ENCODE peak calls at places on chromosomes 12 and 14, in six cellular contexts. One of them, this sample, is unnamed.

GRCh38 chr14:67766035-67766680 is 50.2 kb downstream of the ZFYVE26 start:
- DNase-seq in NAMALWA: peak
- DNase-seq in body of pancreas: peak
- DNase-seq in fibroblast of the aortic adventitia: no peak
- DNase-seq in DMS153: no peak
- DNase-seq in EL: no peak
- DNase-seq in this sample: no peak

GRCh38 chr14:106605548-106606448 is 1079.4 kb downstream of the TMEM121 start:
- DNase-seq in NAMALWA: peak
- DNase-seq in body of pancreas: peak
- DNase-seq in fibroblast of the aortic adventitia: no peak
- DNase-seq in DMS153: peak
- DNase-seq in EL: no peak
- DNase-seq in this sample: no peak

GRCh38 chr14:26845106-26845818 is 247.4 kb upstream of the NOVA1 start:
- DNase-seq in NAMALWA: no peak
- DNase-seq in body of pancreas: no peak
- DNase-seq in fibroblast of the aortic adventitia: no peak
- DNase-seq in DMS153: no peak
- DNase-seq in EL: no peak
- DNase-seq in this sample: no peak

GRCh38 chr12:3069714-3070113 is 7.5 kb upstream of the TSPAN9 start:
- DNase-seq in NAMALWA: no peak
- DNase-seq in body of pancreas: no peak
- DNase-seq in fibroblast of the aortic adventitia: no peak
- DNase-seq in DMS153: no peak
- DNase-seq in EL: no peak
- DNase-seq in this sample: no peak

GRCh38 chr12:119911147-119911546 is 34.0 kb upstream of the CIT start:
- DNase-seq in NAMALWA: no peak
- DNase-seq in body of pancreas: no peak
- DNase-seq in fibroblast of the aortic adventitia: peak
- DNase-seq in DMS153: no peak
- DNase-seq in EL: peak
- DNase-seq in this sample: peak

GRCh38 chr14:67413806-67414769 is 2.1 kb upstream of the PLEK2 start:
- DNase-seq in NAMALWA: no peak
- DNase-seq in body of pancreas: no peak
- DNase-seq in fibroblast of the aortic adventitia: peak
- DNase-seq in DMS153: no peak
- DNase-seq in EL: peak
- DNase-seq in this sample: peak

GRCh38 chr12:58583541-58583940 is 336.8 kb downstream of the LRIG3 start:
- DNase-seq in NAMALWA: no peak
- DNase-seq in body of pancreas: no peak
- DNase-seq in fibroblast of the aortic adventitia: peak
- DNase-seq in DMS153: no peak
- DNase-seq in EL: no peak
- DNase-seq in this sample: peak

GRCh38 chr14:20631023-20631820 is 10.3 kb downstream of the OR6S1 start:
- DNase-seq in NAMALWA: peak
- DNase-seq in body of pancreas: peak
- DNase-seq in fibroblast of the aortic adventitia: peak
- DNase-seq in DMS153: no peak
- DNase-seq in EL: peak
- DNase-seq in this sample: peak

GRCh38 chr12:131221061-131221945 is 267.6 kb downstream of the ADGRD1 start:
- DNase-seq in NAMALWA: no peak
- DNase-seq in body of pancreas: no peak
- DNase-seq in fibroblast of the aortic adventitia: no peak
- DNase-seq in DMS153: no peak
- DNase-seq in EL: no peak
- DNase-seq in this sample: no peak

GRCh38 chr12:54039417-54040147 is 6.7 kb downstream of the HOXC5 start:
- DNase-seq in NAMALWA: no peak
- DNase-seq in body of pancreas: no peak
- DNase-seq in fibroblast of the aortic adventitia: peak
- DNase-seq in DMS153: no peak
- DNase-seq in EL: no peak
- DNase-seq in this sample: no peak

GRCh38 chr14:95040723-95041476 is 116.4 kb downstream of the DICER1 start:
- DNase-seq in NAMALWA: no peak
- DNase-seq in body of pancreas: no peak
- DNase-seq in fibroblast of the aortic adventitia: peak
- DNase-seq in DMS153: no peak
- DNase-seq in EL: peak
- DNase-seq in this sample: peak

GRCh38 chr14:77615231-77616132 is 955 bp downstream of the SPTLC2 start:
- DNase-seq in NAMALWA: peak
- DNase-seq in body of pancreas: peak
- DNase-seq in fibroblast of the aortic adventitia: no peak
- DNase-seq in DMS153: no peak
- DNase-seq in EL: peak
- DNase-seq in this sample: peak

GRCh38 chr12:108332791-108333382 is 6.2 kb downstream of the CMKLR1 start:
- DNase-seq in NAMALWA: no peak
- DNase-seq in body of pancreas: peak
- DNase-seq in fibroblast of the aortic adventitia: no peak
- DNase-seq in DMS153: no peak
- DNase-seq in EL: peak
- DNase-seq in this sample: peak

GRCh38 chr14:91419044-91419397 is 1.4 kb upstream of the CCDC88C start:
- DNase-seq in NAMALWA: no peak
- DNase-seq in body of pancreas: no peak
- DNase-seq in fibroblast of the aortic adventitia: no peak
- DNase-seq in DMS153: no peak
- DNase-seq in EL: no peak
- DNase-seq in this sample: no peak

GRCh38 chr14:76426161-76426696 is 50.3 kb downstream of the ESRRB start:
- DNase-seq in NAMALWA: peak
- DNase-seq in body of pancreas: no peak
- DNase-seq in fibroblast of the aortic adventitia: no peak
- DNase-seq in DMS153: no peak
- DNase-seq in EL: no peak
- DNase-seq in this sample: no peak

GRCh38 chr12:26919216-26919555 is 18.6 kb downstream of the INTS13 start:
- DNase-seq in NAMALWA: no peak
- DNase-seq in body of pancreas: no peak
- DNase-seq in fibroblast of the aortic adventitia: no peak
- DNase-seq in DMS153: no peak
- DNase-seq in EL: no peak
- DNase-seq in this sample: no peak

GRCh38 chr12:34391771-34392581 is 369.7 kb downstream of the ALG10 start:
- DNase-seq in NAMALWA: no peak
- DNase-seq in body of pancreas: no peak
- DNase-seq in fibroblast of the aortic adventitia: no peak
- DNase-seq in DMS153: no peak
- DNase-seq in EL: no peak
- DNase-seq in this sample: no peak

GRCh38 chr12:62640910-62641448 is 174.4 kb downstream of the MON2 start:
- DNase-seq in NAMALWA: no peak
- DNase-seq in body of pancreas: no peak
- DNase-seq in fibroblast of the aortic adventitia: no peak
- DNase-seq in DMS153: no peak
- DNase-seq in EL: peak
- DNase-seq in this sample: peak

This sample was measured in AG08395.